ENCODE peak calls at places on chromosomes 1 and 21, in six cellular contexts. W is kidney, B is NCI-H2081, G is KBM-7, A is stomach, Q is fibroblast of lung. H is an unnamed sample.

GRCh38 chr1:176897350-176898236 is 266.9 kb downstream of the ASTN1 start:
- DNase-seq in B (peak), Q (peak), G (peak), W (peak), A (peak), H (peak)

GRCh38 chr1:41479000-41479807 is 5.3 kb downstream of the EDN2 start:
- DNase-seq in Q (peak), B (no peak), G (no peak), A (no peak), W (peak), H (peak)

GRCh38 chr1:5348732-5349465 is 643.3 kb downstream of the NPHP4 start:
- DNase-seq in W (no peak), Q (no peak), A (no peak), G (no peak), B (no peak), H (no peak)

GRCh38 chr21:38619865-38620513 is 121.7 kb upstream of the ERG start:
- DNase-seq in B (no peak), W (no peak), Q (peak), G (no peak), A (no peak), H (no peak)

GRCh38 chr1:41368801-41369200 is 7.6 kb downstream of the FOXO6 start:
- DNase-seq in Q (no peak), W (no peak), A (no peak), G (no peak), B (peak), H (no peak)

GRCh38 chr21:41879190-41879998 is at the start of gene PRDM15:
- DNase-seq in A (peak), B (peak), G (peak), Q (peak), W (peak), H (peak)

GRCh38 chr1:60540176-60540575 is 466.6 kb upstream of the C1orf87 start:
- DNase-seq in G (no peak), W (no peak), Q (no peak), B (no peak), A (no peak), H (no peak)

GRCh38 chr1:109896681-109897080 is 14.0 kb upstream of the CSF1 start:
- DNase-seq in B (no peak), W (no peak), G (no peak), A (no peak), Q (no peak), H (no peak)

GRCh38 chr21:27301216-27301615 is 334.3 kb upstream of the ADAMTS5 start:
- DNase-seq in B (no peak), W (no peak), A (no peak), Q (peak), G (no peak), H (no peak)

GRCh38 chr1:22919341-22920025 is 53.2 kb downstream of the LACTBL1 start:
- DNase-seq in G (no peak), B (no peak), Q (peak), W (no peak), A (no peak), H (peak)

GRCh38 chr1:3032970-3033794 is 11.9 kb downstream of the ACTRT2 start:
- DNase-seq in G (no peak), B (no peak), W (peak), A (no peak), Q (no peak), H (peak)

H was measured in spleen.